ENCODE peak calls at places on chromosome 12, in ten cellular contexts. Q, B, S, Y, P, E, V, C, I and X are unnamed samples. For H3K4me1, the result is how much of the 10 kb centered on the place peaks cover.

GRCh38 chr12:110545812-110546211 is 37.3 kb downstream of the PPTC7 start:
- DNase-seq in E (peak), I (no peak), Q (no peak), P (peak), S (peak), V (no peak), Y (no peak), C (no peak), B (no peak), X (no peak)

GRCh38 chr12:76679778-76680177 is 84.1 kb upstream of the ZDHHC17 start:
- DNase-seq in V (no peak), P (no peak), B (no peak), Q (peak), I (no peak), Y (no peak), S (peak), E (no peak), C (no peak), X (no peak)

GRCh38 chr12:55188974-55189556 is 31.8 kb upstream of the OR10A7 start:
- DNase-seq in Q (peak), V (peak), S (peak), P (peak), B (no peak), Y (peak), I (no peak), E (peak), C (no peak), X (peak)

GRCh38 chr12:12870454-12870853 is 20.9 kb upstream of the GPRC5A start:
- DNase-seq in Y (peak), I (no peak), P (peak), B (no peak), C (no peak), V (no peak), S (peak), Q (no peak), E (no peak), X (no peak)

GRCh38 chr12:80460972-80461371 is 16.9 kb downstream of the PTPRQ start:
- DNase-seq in P (no peak), S (no peak), B (no peak), I (no peak), Y (no peak), C (no peak), Q (no peak), E (no peak), V (no peak), X (no peak)

GRCh38 chr12:115155665-115156645 is 472.0 kb upstream of the TBX3 start:
- DNase-seq in V (peak), Q (no peak), I (no peak), B (no peak), C (no peak), Y (no peak), P (peak), E (no peak), S (peak), X (no peak)

GRCh38 chr12:82019533-82019932 is 260.4 kb upstream of the PPFIA2 start:
- DNase-seq in C (no peak), P (peak), S (peak), E (peak), Y (no peak), V (peak), I (no peak), Q (no peak), B (no peak), X (peak)

GRCh38 chr12:25276199-25276937 is 25.6 kb upstream of the KRAS start:
- DNase-seq in I (no peak), P (peak), E (no peak), S (peak), V (no peak), Q (peak), Y (peak), C (no peak), B (no peak), X (no peak)

GRCh38 chr12:62260733-62261683 is 804 bp downstream of the USP15 start:
- DNase-seq in E (no peak), V (peak), C (no peak), B (peak), Y (peak), P (peak), Q (peak), I (peak), S (peak), X (peak)

GRCh38 chr12:737117-737739 is 15.2 kb upstream of the WNK1 start:
- DNase-seq in I (no peak), Q (no peak), P (no peak), C (no peak), E (no peak), V (no peak), S (no peak), Y (no peak), B (no peak), X (no peak)

GRCh38 chr12:105455250-105455649 is 124.8 kb downstream of the C12orf75 start:
- DNase-seq in I (no peak), S (no peak), P (no peak), Q (no peak), B (no peak), V (no peak), C (no peak), E (no peak), Y (no peak), X (no peak)

GRCh38 chr12:28710882-28711281 is 438.2 kb upstream of the FAR2 start:
- DNase-seq in E (no peak), I (no peak), S (peak), Y (no peak), Q (no peak), C (no peak), B (no peak), P (peak), V (no peak), X (no peak)

GRCh38 chr12:63802012-63802608 is 22.4 kb downstream of the RXYLT1 start:
- DNase-seq in V (peak), P (peak), S (no peak), Y (no peak), B (no peak), C (no peak), E (no peak), I (no peak), Q (no peak), X (no peak)

GRCh38 chr12:3135522-3136461 is 58.6 kb downstream of the TSPAN9 start:
- DNase-seq in S (peak), Q (peak), V (peak), B (no peak), P (peak), C (no peak), Y (peak), E (peak), I (no peak), X (peak)

GRCh38 chr12:16579041-16579440 is 26.9 kb downstream of the LMO3 start:
- DNase-seq in I (no peak), Y (no peak), Q (no peak), C (no peak), E (no peak), V (no peak), S (no peak), P (no peak), B (no peak), X (no peak)

GRCh38 chr12:46005823-46006222 is 15.4 kb upstream of the SCAF11 start:
- DNase-seq in B (no peak), Y (no peak), S (no peak), E (no peak), P (no peak), I (no peak), C (no peak), V (peak), Q (no peak), X (no peak)

GRCh38 chr12:90627180-90627896 is 327.6 kb downstream of the CCER1 start:
- DNase-seq in V (no peak), B (no peak), S (peak), E (no peak), I (no peak), P (peak), C (no peak), Y (no peak), Q (no peak), X (no peak)

GRCh38 chr12:107759410-107759809 is 1.5 kb downstream of the PRDM4 start:
- DNase-seq in S (peak), Q (no peak), C (no peak), P (peak), Y (peak), I (no peak), B (no peak), E (no peak), V (no peak), X (no peak)

GRCh38 chr12:107760817-107761501 is at the start of gene PRDM4:
- DNase-seq in S (peak), C (peak), B (peak), Y (peak), P (peak), E (peak), Q (peak), V (peak), I (peak), X (peak)

GRCh38 chr12:107762874-107763273 is 1.9 kb upstream of the PRDM4 start:
- DNase-seq in Y (no peak), V (no peak), E (no peak), P (no peak), C (no peak), B (no peak), I (no peak), Q (no peak), S (no peak), X (no peak)

GRCh38 chr12:107760207-107760816 is 625 bp downstream of the PRDM4 start:
- DNase-seq in B (peak), I (peak), Q (no peak), P (peak), C (peak), V (peak), S (peak), E (peak), Y (no peak), X (peak)

DNA sequence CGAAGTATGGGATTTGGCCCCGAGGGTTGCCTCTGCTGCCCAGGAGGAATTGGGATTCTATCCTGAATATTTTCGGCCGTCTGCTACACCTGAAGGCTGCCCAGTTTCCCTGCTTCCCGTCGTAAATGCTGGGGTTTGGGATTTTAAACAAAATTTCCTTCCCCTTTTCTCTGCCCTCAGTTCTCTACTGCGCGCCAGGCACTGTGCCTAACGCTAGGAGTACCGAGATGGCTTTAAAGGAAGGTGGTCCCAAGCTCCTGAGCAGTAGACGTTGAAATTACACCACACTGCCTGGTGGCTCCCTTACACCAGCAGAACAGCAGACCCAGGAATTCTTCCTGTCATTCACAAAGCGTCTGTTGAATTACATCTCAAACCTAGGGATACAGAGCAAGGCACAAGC is 566 bp upstream of the PRDM4 start:
- DNase-seq in C (no peak), P (peak), Y (no peak), Q (no peak), E (peak), V (peak), B (no peak), S (no peak), I (no peak), X (no peak)
- H3K27ac ChIP-seq in C (peak), P (peak), Y (no peak), Q (peak), E (no peak), V (no peak), B (peak), S (peak), I (peak), X (peak)

GRCh38 chr12:128787827-128788226 is 35.9 kb downstream of the SLC15A4 start:
- DNase-seq in Y (no peak), S (no peak), B (no peak), E (no peak), V (no peak), P (no peak), Q (no peak), C (no peak), I (no peak), X (no peak)
- H3K4me1 ChIP-seq in Y (under half), S (under half), B (under half), E (under half), V (under half), P (under half), Q (under half), C (under half), I (under half), X (under half)

DNA sequence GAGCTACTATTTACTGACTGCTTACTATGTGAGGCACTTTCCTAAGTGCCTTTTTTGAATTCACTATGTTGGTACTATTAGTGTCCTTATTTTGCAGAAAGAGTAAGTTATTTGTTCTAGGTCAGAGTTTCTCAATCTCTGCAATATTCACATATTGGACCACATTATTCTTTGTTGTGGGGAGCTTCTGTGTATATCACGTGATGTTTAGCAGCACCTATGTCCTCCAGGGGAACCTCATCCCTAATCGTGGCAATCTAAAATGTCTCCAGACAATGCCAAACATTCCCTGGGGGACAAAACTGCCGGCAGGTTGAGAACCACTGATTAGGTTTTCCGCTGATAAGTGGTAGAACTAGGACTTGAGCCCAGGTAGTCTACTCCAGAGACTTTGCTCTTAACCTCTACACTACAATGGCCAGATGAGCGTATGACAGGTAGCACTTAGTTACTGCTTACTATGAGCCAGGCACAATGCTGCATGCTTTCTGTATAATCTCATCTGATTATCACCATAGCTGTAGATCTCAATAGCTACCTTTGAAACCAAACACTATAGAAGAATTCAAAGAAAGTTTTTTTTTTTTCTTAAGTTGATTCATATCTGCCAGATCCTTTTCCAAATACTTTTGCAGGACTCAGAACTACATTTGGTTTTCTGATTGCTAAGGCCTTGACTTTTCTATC is 38.9 kb downstream of the NELL2 start:
- DNase-seq in P (no peak), C (no peak), Q (no peak), B (no peak), S (no peak), Y (no peak), I (no peak), V (no peak), E (no peak), X (no peak)
- H3K27ac ChIP-seq in P (no peak), C (no peak), Q (no peak), B (no peak), S (no peak), Y (no peak), I (no peak), V (no peak), E (no peak), X (no peak)

GRCh38 chr12:112422531-112422930 is 3.8 kb downstream of the PTPN11 start:
- DNase-seq in Y (no peak), E (peak), B (no peak), V (peak), C (no peak), I (no peak), Q (no peak), P (peak), S (no peak), X (no peak)

GRCh38 chr12:112421363-112421762 is 2.6 kb downstream of the PTPN11 start:
- DNase-seq in Y (no peak), C (no peak), B (no peak), P (no peak), S (no peak), V (no peak), Q (no peak), I (no peak), E (no peak), X (no peak)

GRCh38 chr12:112418596-112419268 is at the start of gene PTPN11:
- DNase-seq in S (peak), Y (peak), I (peak), P (peak), C (peak), B (peak), Q (peak), V (peak), E (peak), X (peak)

GRCh38 chr12:112419269-112420133 is 754 bp downstream of the PTPN11 start:
- DNase-seq in Q (peak), E (peak), C (peak), Y (no peak), I (peak), P (peak), B (peak), S (peak), V (peak), X (no peak)

GRCh38 chr12:112420740-112421139 is 2.0 kb downstream of the PTPN11 start:
- DNase-seq in V (no peak), Q (no peak), Y (no peak), B (no peak), E (peak), C (no peak), P (no peak), I (no peak), S (no peak), X (no peak)
- H3K4me1 ChIP-seq in V (under half), Q (under half), Y (under half), B (under half), E (under half), C (under half), P (under half), I (under half), S (under half), X (under half)

DNA sequence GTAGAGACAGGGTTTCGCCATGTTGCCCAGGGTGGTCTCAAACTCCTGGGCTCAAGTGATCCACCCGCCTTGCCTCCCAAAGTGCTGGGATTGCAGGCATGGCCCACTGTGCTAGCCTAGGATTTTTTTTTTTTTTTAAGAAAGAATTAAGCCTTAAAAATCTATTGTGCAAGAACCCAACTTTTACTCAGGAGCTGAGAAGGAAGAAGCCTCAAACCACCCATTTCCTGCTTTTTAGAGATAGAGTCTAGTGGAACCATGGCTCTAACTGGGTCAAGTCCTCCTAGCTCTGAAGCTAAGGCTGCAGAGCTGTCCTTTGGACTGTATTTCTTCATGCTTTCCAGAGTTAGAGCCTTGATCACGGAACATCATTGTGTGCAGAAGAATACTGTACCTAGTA is 1.3 kb upstream of the TSFM start:
- DNase-seq in Y (no peak), B (no peak), V (no peak), E (no peak), Q (no peak), S (no peak), P (no peak), I (no peak), C (no peak), X (no peak)
- H3K27ac ChIP-seq in Y (no peak), B (peak), V (no peak), E (no peak), Q (peak), S (no peak), P (no peak), I (no peak), C (no peak), X (no peak)

GRCh38 chr12:14950421-14950820 is 11.0 kb downstream of the ARHGDIB start:
- DNase-seq in P (no peak), I (no peak), Y (no peak), Q (no peak), E (no peak), B (no peak), C (no peak), S (no peak), V (no peak), X (no peak)
- H3K4me1 ChIP-seq in P (under half), I (under half), Y (under half), Q (under half), E (under half), B (half or more), C (under half), S (under half), V (under half), X (half or more)

GRCh38 chr12:30926243-30927209 is at the start of gene TSPAN11:
- DNase-seq in C (peak), E (peak), V (peak), Q (peak), I (no peak), B (no peak), Y (no peak), S (peak), P (peak), X (no peak)

GRCh38 chr12:30931222-30931621 is 4.7 kb downstream of the TSPAN11 start:
- DNase-seq in B (no peak), V (no peak), Y (no peak), P (no peak), C (no peak), S (no peak), E (peak), I (no peak), Q (no peak), X (no peak)

GRCh38 chr12:30930238-30931010 is 3.9 kb downstream of the TSPAN11 start:
- DNase-seq in P (no peak), I (no peak), E (peak), Y (no peak), V (no peak), Q (no peak), B (no peak), C (no peak), S (no peak), X (no peak)

GRCh38 chr12:30927210-30927576 is 645 bp downstream of the TSPAN11 start:
- DNase-seq in Q (no peak), V (no peak), C (no peak), I (no peak), E (no peak), B (no peak), Y (no peak), P (peak), S (no peak), X (no peak)

GRCh38 chr12:30928356-30929264 is 2.1 kb downstream of the TSPAN11 start:
- DNase-seq in Y (no peak), P (no peak), V (no peak), S (no peak), C (no peak), Q (no peak), E (peak), I (no peak), B (no peak), X (no peak)
- H3K27ac ChIP-seq in Y (no peak), P (no peak), V (no peak), S (no peak), C (no peak), Q (no peak), E (no peak), I (no peak), B (no peak), X (no peak)